ENCODE peak calls at places on chromosomes 16 and 17, in six cellular contexts. M, S, J, L, E and H are unnamed samples.

GRCh38 chr17:67312265-67312664 is 54.1 kb downstream of the PSMD12 start:
- DNase-seq in M (no peak), S (no peak), J (no peak), L (no peak), E (no peak), H (no peak)

GRCh38 chr17:28282596-28282995 is 36.4 kb upstream of the TMEM97 start:
- DNase-seq in M (peak; percentile 78), S (no peak), J (peak; percentile 84), L (no peak), E (no peak), H (no peak)

GRCh38 chr16:17544785-17545184 is 74.0 kb upstream of the XYLT1 start:
- DNase-seq in M (no peak), S (no peak), J (no peak), L (no peak), E (peak; percentile 5), H (no peak)

GRCh38 chr17:38898812-38899348 is 26.5 kb upstream of the LASP1NB start:
- DNase-seq in M (peak; percentile 31), S (no peak), J (peak; percentile 60), L (peak; percentile 71), E (peak; percentile 93), H (peak; percentile 72)

GRCh38 chr17:83193336-83194188 is 114.2 kb downstream of the METRNL start:
- DNase-seq in M (no peak), S (peak; percentile 17), J (no peak), L (peak; percentile 73), E (no peak), H (peak; percentile 8)

GRCh38 chr16:67216612-67217490 is 10.1 kb upstream of the TMEM208 start:
- DNase-seq in M (no peak), S (no peak), J (no peak), L (no peak), E (no peak), H (no peak)

GRCh38 chr17:78241277-78242023 is 10.0 kb downstream of the TMEM235 start:
- DNase-seq in M (peak; percentile 59), S (no peak), J (no peak), L (no peak), E (no peak), H (no peak)

GRCh38 chr17:32626371-32626770 is 139.6 kb downstream of the CDK5R1 start:
- DNase-seq in M (no peak), S (no peak), J (no peak), L (no peak), E (no peak), H (no peak)

GRCh38 chr17:82689077-82689476 is 9.4 kb downstream of the RAB40B start:
- DNase-seq in M (no peak), S (no peak), J (no peak), L (peak; percentile 39), E (no peak), H (no peak)

GRCh38 chr16:14168146-14168545 is 97.0 kb downstream of the MRTFB start:
- DNase-seq in M (peak; percentile 47), S (no peak), J (no peak), L (no peak), E (no peak), H (no peak)

DNA sequence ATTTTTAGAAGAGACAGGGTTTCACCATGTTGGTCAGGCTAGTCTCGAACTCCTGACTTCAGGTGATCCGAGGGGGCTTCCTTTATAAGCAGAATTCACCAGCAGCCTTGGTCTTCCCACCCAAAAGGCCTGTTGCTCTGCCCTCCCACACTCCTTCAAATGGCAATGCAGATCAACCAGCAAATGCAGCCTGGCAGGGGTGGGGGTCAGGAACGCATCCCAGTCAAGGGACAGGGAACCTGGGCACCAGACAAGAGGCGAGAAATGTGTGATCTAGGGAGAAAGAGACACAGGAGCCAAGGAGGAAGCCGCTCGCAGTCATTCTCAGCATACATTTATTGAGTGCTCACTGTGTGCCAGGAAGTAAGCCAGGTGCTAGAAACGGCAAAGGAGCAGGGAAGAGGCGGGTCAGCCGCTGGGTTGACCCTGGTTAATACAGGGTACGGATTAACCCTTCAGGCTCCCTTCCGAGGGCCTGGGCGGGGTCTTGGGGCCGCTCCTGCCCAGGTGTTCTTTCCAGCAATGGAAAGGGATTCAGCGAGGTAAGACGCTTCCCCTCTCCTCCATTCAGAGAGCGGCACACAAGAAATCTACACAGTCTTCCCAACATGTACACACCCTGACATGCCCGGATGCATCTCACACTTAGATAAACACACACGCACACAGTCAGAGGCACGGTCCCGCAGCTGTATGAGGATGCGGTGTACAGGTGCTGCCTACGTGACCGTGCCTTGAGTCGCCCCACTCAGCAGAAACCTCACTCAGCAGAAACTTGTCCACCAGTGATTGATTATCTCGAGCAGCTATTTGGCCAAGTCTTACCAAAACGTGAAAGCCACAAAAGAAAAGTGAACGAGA is 6.6 kb upstream of the PITPNA start:
- DNase-seq in M (no peak), S (no peak), J (no peak), L (no peak), E (no peak), H (no peak)
- H3K4me3 ChIP-seq in M (no peak overlapping the region), S (no peak overlapping the region), J (no peak overlapping the region), L (no peak overlapping the region), E (no peak overlapping the region), H (no peak overlapping the region)

GRCh38 chr17:58577696-58578095 is 63.3 kb upstream of the MTMR4 start:
- DNase-seq in M (peak; percentile 71), S (peak; percentile 64), J (no peak), L (peak; percentile 56), E (peak; percentile 63), H (peak; percentile 23)

GRCh38 chr17:58574025-58574424 is 59.6 kb upstream of the MTMR4 start:
- DNase-seq in M (no peak), S (no peak), J (no peak), L (no peak), E (no peak), H (no peak)

GRCh38 chr17:58576679-58577367 is 62.4 kb upstream of the MTMR4 start:
- DNase-seq in M (peak; percentile 25), S (no peak), J (no peak), L (no peak), E (no peak), H (no peak)

GRCh38 chr17:58572846-58573245 is 58.4 kb upstream of the MTMR4 start:
- DNase-seq in M (no peak), S (no peak), J (no peak), L (no peak), E (no peak), H (no peak)

GRCh38 chr17:58575511-58575910 is 61.1 kb upstream of the MTMR4 start:
- DNase-seq in M (peak; percentile 79), S (no peak), J (peak; percentile 32), L (no peak), E (no peak), H (no peak)
- H3K4me3 ChIP-seq in M (no peak overlapping the region), S (no peak overlapping the region), J (no peak overlapping the region), L (no peak overlapping the region), E (no peak overlapping the region), H (no peak overlapping the region)

GRCh38 chr17:2830678-2831077 is 34.4 kb downstream of the RAP1GAP2 start:
- DNase-seq in M (no peak), S (no peak), J (no peak), L (no peak), E (no peak), H (no peak)
- H3K4me3 ChIP-seq in M (no peak overlapping the region), S (no peak overlapping the region), J (no peak overlapping the region), L (no peak overlapping the region), E (no peak overlapping the region), H (no peak overlapping the region)

DNA sequence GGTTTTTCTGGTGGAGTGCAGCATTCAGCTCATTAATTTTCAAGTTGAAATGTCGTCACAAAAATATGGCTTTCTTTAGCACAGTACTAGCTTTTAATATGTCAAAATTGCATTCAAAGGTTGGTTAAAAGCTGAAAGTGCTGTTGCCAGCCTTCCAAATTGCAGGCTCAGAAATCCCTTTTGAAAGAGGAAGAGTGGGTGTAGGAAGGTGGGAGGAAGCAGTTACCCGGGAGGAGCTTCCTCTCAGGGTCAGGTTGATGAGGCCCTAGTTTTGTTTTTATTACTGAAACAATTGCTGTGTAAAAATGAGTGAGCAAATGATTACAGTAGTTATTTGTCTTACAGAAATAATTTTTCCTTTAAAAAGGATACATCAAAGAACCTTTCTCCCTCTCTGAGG is 41.4 kb downstream of the SEC14L1 start:
- DNase-seq in M (peak; percentile 44), S (no peak), J (no peak), L (no peak), E (peak; percentile 39), H (no peak)
- H3K4me3 ChIP-seq in M (no peak overlapping the region), S (no peak overlapping the region), J (no peak overlapping the region), L (no peak overlapping the region), E (peak overlapping the region; percentile 54), H (no peak overlapping the region)

GRCh38 chr17:9977175-9977574 is 72.1 kb upstream of the RCVRN start:
- DNase-seq in M (no peak), S (no peak), J (no peak), L (no peak), E (no peak), H (no peak)
- H3K4me3 ChIP-seq in M (no peak overlapping the region), S (no peak overlapping the region), J (no peak overlapping the region), L (no peak overlapping the region), E (no peak overlapping the region), H (no peak overlapping the region)

GRCh38 chr16:8727857-8728618 is 53.6 kb downstream of the ABAT start:
- DNase-seq in M (no peak), S (no peak), J (no peak), L (no peak), E (no peak), H (no peak)

GRCh38 chr16:8733849-8734540 is 59.6 kb downstream of the ABAT start:
- DNase-seq in M (no peak), S (no peak), J (no peak), L (no peak), E (no peak), H (no peak)

GRCh38 chr16:8727084-8727590 is 52.7 kb downstream of the ABAT start:
- DNase-seq in M (no peak), S (no peak), J (no peak), L (no peak), E (no peak), H (no peak)

GRCh38 chr16:8730335-8730915 is 56.0 kb downstream of the ABAT start:
- DNase-seq in M (no peak), S (no peak), J (no peak), L (no peak), E (no peak), H (no peak)

GRCh38 chr16:8729779-8730334 is 55.4 kb downstream of the ABAT start:
- DNase-seq in M (no peak), S (no peak), J (no peak), L (no peak), E (peak; percentile 45), H (no peak)
- H3K4me3 ChIP-seq in M (no peak overlapping the region), S (no peak overlapping the region), J (no peak overlapping the region), L (no peak overlapping the region), E (no peak overlapping the region), H (no peak overlapping the region)